ENCODE peak calls at places on chromosomes 13 and 19, in eight cellular contexts. N is H1, T is NB4, D is A549, H is heart left ventricle, F is uterus, G is testis, Y is lower leg skin. U is an unnamed sample.

GRCh38 chr19:48752511-48753365 is at the start of gene FUT1:
- DNase-seq in D (no peak), N (peak), H (peak), T (peak), F (no peak), Y (no peak), G (peak), U (peak)

GRCh38 chr19:33447336-33448158 is 74.0 kb downstream of the CEBPG start:
- DNase-seq in D (no peak), H (no peak), N (no peak), T (no peak), F (no peak), Y (no peak), G (no peak), U (no peak)

GRCh38 chr13:39282400-39282972 is 244.2 kb downstream of the NHLRC3 start:
- DNase-seq in Y (no peak), D (no peak), T (peak), H (no peak), N (no peak), F (no peak), G (no peak), U (no peak)

GRCh38 chr13:49113526-49114286 is 106.4 kb upstream of the MLNR start:
- DNase-seq in G (no peak), D (no peak), N (no peak), Y (no peak), F (no peak), T (peak), H (no peak), U (no peak)

GRCh38 chr13:45107539-45107938 is 12.8 kb upstream of the GTF2F2 start:
- DNase-seq in F (no peak), N (no peak), G (no peak), H (no peak), D (no peak), Y (no peak), T (no peak), U (no peak)

GRCh38 chr19:31976775-31977536 is 368.5 kb upstream of the ZNF507 start:
- DNase-seq in G (no peak), N (peak), H (no peak), T (no peak), F (no peak), Y (no peak), D (no peak), U (no peak)

GRCh38 chr13:113628291-113629270 is 29.4 kb downstream of the ATP4B start:
- DNase-seq in D (no peak), G (no peak), T (no peak), H (no peak), F (no peak), Y (no peak), N (no peak), U (no peak)

GRCh38 chr19:48443262-48443661 is 2.5 kb upstream of the GRWD1 start:
- DNase-seq in F (no peak), G (no peak), Y (no peak), D (no peak), T (peak), H (no peak), N (no peak), U (no peak)

GRCh38 chr19:41657157-41657556 is 30.3 kb upstream of the CEACAM4 start:
- DNase-seq in H (no peak), T (no peak), D (no peak), G (no peak), Y (no peak), F (no peak), N (no peak), U (no peak)

GRCh38 chr13:100710176-100710575 is 35.6 kb upstream of the TMTC4 start:
- DNase-seq in G (no peak), F (no peak), H (no peak), T (no peak), D (no peak), Y (no peak), N (no peak), U (no peak)

GRCh38 chr19:37983916-37984315 is 76.9 kb downstream of the SIPA1L3 start:
- DNase-seq in G (peak), T (no peak), H (no peak), F (no peak), Y (no peak), N (no peak), D (no peak), U (no peak)

GRCh38 chr19:51422053-51422448 is 4.6 kb upstream of the SIGLEC10 start:
- DNase-seq in T (peak), D (peak), F (no peak), Y (peak), N (peak), H (peak), G (peak), U (peak)

GRCh38 chr19:35260694-35261304 is 8.0 kb upstream of the USF2 start:
- DNase-seq in T (no peak), D (no peak), N (no peak), F (no peak), G (peak), Y (no peak), H (no peak), U (no peak)

GRCh38 chr19:44401108-44401786 is at the start of gene ZNF285:
- DNase-seq in F (peak), Y (peak), D (peak), T (no peak), N (peak), G (peak), H (peak), U (peak)

GRCh38 chr19:58483776-58484175 is 7.6 kb downstream of the ZNF446 start:
- DNase-seq in H (no peak), F (no peak), T (no peak), G (no peak), N (no peak), D (no peak), Y (no peak), U (no peak)

GRCh38 chr13:98866882-98867281 is 111.0 kb downstream of the DOCK9 start:
- DNase-seq in N (no peak), F (no peak), G (no peak), H (no peak), D (no peak), T (no peak), Y (no peak), U (no peak)

DNA sequence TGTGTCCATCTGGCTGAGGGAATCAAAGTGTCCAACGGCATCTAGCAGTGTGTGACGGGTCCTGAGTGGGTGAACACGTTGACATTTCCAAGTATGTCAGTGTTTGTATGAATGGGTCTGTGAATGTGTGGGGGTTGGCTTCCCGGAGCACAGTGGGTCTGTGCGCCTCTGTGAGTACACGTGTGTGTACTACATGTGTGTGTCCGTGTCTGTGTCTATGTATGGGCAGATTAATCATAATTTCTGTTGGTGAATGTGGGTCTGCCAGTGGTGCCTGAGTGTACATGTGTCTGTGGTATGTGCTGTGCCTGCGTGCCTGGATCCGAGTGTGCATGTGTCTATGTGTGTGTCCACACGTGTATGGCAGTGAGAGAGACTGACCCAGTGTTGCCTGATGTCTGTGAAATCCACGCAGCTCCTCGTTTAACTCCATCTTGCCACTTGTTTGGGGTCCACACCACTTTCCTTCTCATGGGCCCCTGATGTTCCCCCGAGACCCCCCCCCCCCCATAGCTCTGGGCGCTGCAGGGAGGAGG is 5.4 kb downstream of the CCDC8 start:
- DNase-seq in D (no peak), T (no peak), G (no peak), Y (no peak), F (no peak), H (no peak), N (no peak), U (no peak)
- H3K4me3 ChIP-seq in D (no peak), T (no peak), G (no peak), Y (no peak), F (peak), H (peak), N (peak), U (no peak)

GRCh38 chr19:42683917-42684513 is 56.3 kb downstream of the PSG3 start:
- DNase-seq in N (peak), T (peak), F (no peak), D (peak), Y (no peak), H (no peak), G (peak), U (no peak)
- TF ChIP-seq CTCF in N (peak), T (peak), F (no peak), D (peak), Y (no peak), H (peak), G (peak), U (peak)

GRCh38 chr19:11089254-11090013 is at the start of gene LDLR:
- DNase-seq in D (peak), Y (peak), T (peak), N (peak), H (peak), G (peak), F (peak), U (peak)
- TF ChIP-seq POLR2A in D (peak), Y (no peak), T (peak), N (peak), H (peak), G (no peak), F (peak), U (peak)

DNA sequence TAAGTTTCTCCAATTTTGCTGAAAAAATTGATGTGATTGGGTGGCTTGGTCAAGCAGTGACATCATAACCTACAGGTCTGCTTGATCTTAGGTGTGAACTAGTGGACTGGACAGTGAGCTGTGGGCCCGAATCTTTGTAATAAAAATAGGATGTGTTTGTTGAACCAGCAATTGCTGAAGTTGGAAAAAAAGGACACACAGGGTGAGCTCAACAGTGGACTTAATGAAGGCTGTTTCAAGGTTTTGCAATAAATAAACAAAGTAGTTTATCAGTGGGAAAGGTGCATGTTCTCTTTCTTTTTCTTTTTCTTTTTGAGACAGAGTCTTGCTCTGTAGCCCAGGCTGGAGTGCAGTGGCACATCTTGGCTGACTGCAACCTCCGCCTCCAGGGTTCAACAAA is 30.3 kb upstream of the ZNF726 start:
- DNase-seq in N (no peak), T (no peak), G (no peak), H (no peak), F (no peak), D (no peak), Y (no peak), U (no peak)
- H3K4me3 ChIP-seq in N (no peak), T (no peak), G (no peak), H (no peak), F (no peak), D (no peak), Y (no peak), U (no peak)

DNA sequence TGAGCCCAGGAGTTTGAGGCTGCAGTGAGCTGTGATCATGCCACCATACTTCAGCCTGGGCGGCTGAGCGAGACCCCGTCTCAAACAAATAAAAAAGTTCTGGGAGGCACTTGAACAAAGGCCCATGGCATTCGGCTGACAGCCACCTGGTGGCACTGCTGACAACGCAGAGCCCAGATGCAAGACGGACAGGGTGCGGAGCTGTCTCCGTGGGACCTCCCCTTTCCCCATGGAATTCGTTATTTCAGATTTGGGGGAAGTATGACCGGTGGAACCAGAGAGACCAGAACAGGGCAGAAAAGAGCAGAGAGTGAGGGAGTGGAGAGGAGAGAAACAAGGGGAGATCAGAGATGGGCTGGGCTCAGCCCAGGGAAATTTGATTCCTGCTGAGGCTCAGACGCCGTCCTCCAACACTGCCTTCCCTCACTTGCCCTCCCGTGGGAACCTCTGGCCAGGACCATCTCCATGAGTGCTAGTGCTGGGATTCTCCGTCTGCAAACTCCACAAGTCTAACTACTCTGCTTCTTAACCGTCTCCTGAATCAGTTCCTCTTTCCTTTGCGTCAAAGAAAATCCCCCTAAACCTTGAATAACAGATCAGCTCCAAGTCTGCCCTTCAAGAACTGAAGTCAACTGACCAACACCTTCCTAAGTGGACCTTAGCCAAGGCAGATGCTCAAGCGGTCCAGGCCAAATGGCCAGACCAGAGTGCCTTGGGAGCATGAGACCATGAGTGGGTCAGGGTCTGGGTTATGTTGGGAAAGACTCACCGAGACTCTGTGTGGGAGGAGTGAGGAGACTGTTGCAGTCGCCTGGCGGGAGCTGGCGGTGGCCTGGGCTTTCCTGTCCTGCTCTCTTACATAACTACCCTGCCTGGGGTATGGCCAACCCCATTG is 11.9 kb upstream of the ATF5 start:
- DNase-seq in F (no peak), T (peak), N (no peak), Y (no peak), D (no peak), H (no peak), G (no peak), U (no peak)
- TF ChIP-seq CTCF in F (no peak), T (peak), N (peak), Y (no peak), D (peak), H (no peak), G (peak), U (no peak)

GRCh38 chr19:8321760-8322637 is 703 bp downstream of the RPS28 start:
- DNase-seq in H (no peak), Y (no peak), G (no peak), D (no peak), T (peak), F (no peak), N (no peak), U (no peak)

GRCh38 chr19:8321067-8321759 is at the start of the genes NDUFA7 and RPS28:
- DNase-seq in N (peak), Y (peak), D (peak), F (peak), H (peak), G (peak), T (peak), U (peak)

GRCh38 chr19:8323781-8324185 is 2.5 kb downstream of the RPS28 start:
- DNase-seq in N (no peak), G (no peak), D (no peak), F (no peak), Y (no peak), H (no peak), T (peak), U (no peak)

GRCh38 chr19:8324186-8325050 is 3.1 kb downstream of the RPS28 start:
- DNase-seq in G (no peak), Y (no peak), F (peak), T (peak), H (no peak), D (no peak), N (peak), U (no peak)

DNA sequence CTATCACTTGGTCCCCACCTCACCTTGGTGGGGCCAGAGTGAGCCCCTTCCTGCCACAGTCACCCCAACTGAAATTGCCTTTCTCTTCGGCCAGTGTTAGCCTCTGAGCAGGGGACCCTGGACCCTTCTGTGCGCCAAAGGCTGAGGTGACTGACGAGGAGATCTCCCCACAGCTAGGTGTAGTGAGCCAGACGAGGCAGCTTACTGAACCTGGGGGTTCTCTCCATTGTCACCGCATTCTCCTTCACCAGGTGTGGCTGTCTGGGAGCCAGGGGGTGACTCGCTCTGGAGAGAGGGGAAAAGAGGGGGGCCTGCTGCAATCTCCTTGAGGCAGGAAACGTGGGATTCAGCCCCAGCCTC is 1.3 kb downstream of the RPS28 start:
- DNase-seq in H (no peak), F (no peak), T (no peak), N (no peak), Y (no peak), G (no peak), D (no peak), U (no peak)
- TF ChIP-seq POLR2A in H (no peak), F (no peak), T (no peak), N (peak), Y (no peak), G (no peak), D (no peak), U (no peak)

DNA sequence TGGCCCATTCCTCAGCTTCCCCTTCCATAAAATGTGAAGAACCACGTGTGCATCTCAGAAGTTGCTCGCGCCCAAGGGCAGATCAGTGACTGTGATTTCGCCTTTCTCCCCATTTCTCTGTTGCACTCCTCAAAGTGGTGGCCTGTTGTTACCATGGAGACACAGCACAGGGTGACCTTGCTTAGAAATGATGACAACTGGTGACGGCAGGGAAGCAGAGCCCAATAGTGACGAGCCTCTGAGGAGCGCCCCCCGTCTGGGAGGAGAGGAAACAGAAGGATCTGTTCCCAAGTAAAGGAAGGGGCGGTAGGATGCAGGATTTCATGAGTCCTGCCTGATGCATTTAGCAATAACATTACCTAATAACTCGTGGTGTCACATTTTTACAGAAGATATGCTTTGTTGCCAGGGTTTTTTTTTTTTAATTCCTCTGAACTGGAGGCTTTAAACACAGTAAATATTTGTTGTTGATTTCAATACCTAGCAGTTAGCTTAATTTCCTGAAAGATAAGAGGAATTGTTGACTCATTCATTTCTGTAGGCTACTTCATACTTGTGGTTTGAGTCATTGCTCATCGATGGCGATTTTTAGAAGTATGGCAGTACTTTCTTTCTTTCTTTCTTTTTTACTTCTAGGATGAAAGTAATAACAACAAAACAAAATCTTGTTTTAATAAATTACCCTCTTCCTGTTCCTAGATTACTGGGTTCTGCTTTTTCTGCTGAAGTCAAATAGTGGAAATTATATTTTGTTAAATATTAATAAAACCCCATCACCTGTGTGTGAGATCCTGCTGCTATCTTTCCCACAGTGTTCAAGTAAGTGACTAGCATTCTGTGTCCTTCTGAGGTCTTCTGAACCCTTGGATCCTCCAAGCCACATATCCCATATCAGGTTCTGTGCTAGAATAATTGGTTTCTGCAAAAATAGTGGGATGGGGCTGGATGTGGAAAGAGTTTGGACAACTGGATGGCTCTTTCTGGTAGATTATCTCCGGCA is 36.0 kb downstream of the MBNL2 start:
- DNase-seq in T (peak), D (peak), Y (peak), G (no peak), H (peak), F (peak), N (no peak), U (no peak)
- H3K4me3 ChIP-seq in T (no peak), D (peak), Y (no peak), G (no peak), H (no peak), F (no peak), N (no peak), U (no peak)

GRCh38 chr13:26095338-26095737 is 43.5 kb upstream of the SHISA2 start:
- DNase-seq in H (no peak), N (no peak), Y (no peak), G (no peak), T (no peak), D (no peak), F (no peak), U (no peak)
- TF ChIP-seq CTCF in H (no peak), N (no peak), Y (no peak), G (no peak), T (no peak), D (no peak), F (no peak), U (no peak)

U was measured in transverse colon.